ENCODE peak calls at places on chromosomes 4 and X, in ten cellular contexts. Y is ovary, E is breast epithelium, A is A549, B is body of pancreas, K is heart left ventricle, N is right lobe of liver, M is uterus, Q is upper lobe of left lung, J is thyroid gland. U is an unnamed sample.

GRCh38 chrX:18789916-18790315 is 82.5 kb downstream of the PPEF1 start:
- DNase-seq in J (no peak), E (no peak), A (no peak), B (no peak), Y (no peak), K (no peak), N (no peak), Q (no peak), M (no peak), U (no peak)

GRCh38 chrX:45954026-45954425 is 591.2 kb downstream of the ZNF674 start:
- DNase-seq in K (no peak), J (no peak), A (no peak), E (no peak), B (no peak), Q (no peak), N (no peak), M (no peak), Y (no peak), U (no peak)

GRCh38 chrX:65196758-65197371 is 220.6 kb upstream of the ZC4H2 start:
- DNase-seq in M (no peak), N (peak; percentile 79), Q (peak; percentile 26), E (no peak), J (peak; percentile 4), A (peak; percentile 8), B (peak; percentile 36), Y (no peak), K (no peak), U (peak; percentile 16)

GRCh38 chr4:88820723-88821368 is 123.2 kb upstream of the NAP1L5 start:
- DNase-seq in A (no peak), E (no peak), K (no peak), J (no peak), N (no peak), M (no peak), Y (no peak), Q (no peak), B (no peak), U (no peak)

GRCh38 chr4:80016506-80016905 is 56.5 kb downstream of the ANTXR2 start:
- DNase-seq in Q (no peak), Y (no peak), K (no peak), N (no peak), A (no peak), B (no peak), M (no peak), J (no peak), E (no peak), U (no peak)

GRCh38 chr4:40713798-40714197 is 36.0 kb upstream of the NSUN7 start:
- DNase-seq in K (no peak), Y (no peak), A (no peak), J (no peak), Q (no peak), B (no peak), M (no peak), E (no peak), N (no peak), U (no peak)

GRCh38 chr4:123750044-123750443 is 353.4 kb downstream of the SPRY1 start:
- DNase-seq in A (no peak), Y (no peak), Q (no peak), M (no peak), E (no peak), J (no peak), B (no peak), K (no peak), N (no peak), U (no peak)

GRCh38 chr4:145307120-145307519 is 126.7 kb upstream of the OTUD4 start:
- DNase-seq in E (no peak), A (no peak), K (no peak), Y (no peak), N (no peak), M (no peak), J (no peak), Q (no peak), B (peak; percentile 40), U (no peak)

GRCh38 chr4:78776729-78777555 is 792 bp downstream of the BMP2K start:
- DNase-seq in J (peak; percentile 48), Y (peak; percentile 25), K (peak; percentile 51), E (peak; percentile 25), N (peak; percentile 66), B (peak; percentile 63), A (peak; percentile 16), M (peak; percentile 22), Q (peak; percentile 65), U (peak; percentile 10)

GRCh38 chr4:182842991-182843390 is 74.2 kb downstream of the DCTD start:
- DNase-seq in Y (no peak), K (no peak), J (no peak), M (no peak), N (no peak), Q (no peak), B (no peak), E (no peak), A (no peak), U (no peak)

GRCh38 chr4:182837831-182838230 is 79.4 kb downstream of the DCTD start:
- DNase-seq in Y (no peak), E (no peak), A (no peak), K (no peak), J (no peak), N (no peak), M (no peak), Q (no peak), B (no peak), U (no peak)

GRCh38 chr4:182842104-182842600 is 75.0 kb downstream of the DCTD start:
- DNase-seq in A (no peak), E (no peak), B (no peak), Q (no peak), N (no peak), Y (no peak), J (peak; percentile 22), K (no peak), M (no peak), U (no peak)

GRCh38 chr4:182840108-182840507 is 77.1 kb downstream of the DCTD start:
- DNase-seq in J (no peak), Y (no peak), E (no peak), Q (no peak), M (no peak), B (no peak), N (no peak), K (no peak), A (no peak), U (no peak)

GRCh38 chr4:182839256-182839655 is 77.9 kb downstream of the DCTD start:
- DNase-seq in J (no peak), N (no peak), Q (no peak), E (no peak), B (no peak), A (no peak), K (no peak), Y (no peak), M (no peak), U (no peak)
- H3K27ac ChIP-seq in J (no peak overlapping the region), N (no peak overlapping the region), Q (no peak overlapping the region), E (no peak overlapping the region), B (no peak overlapping the region), A (no peak overlapping the region), K (no peak overlapping the region), Y (no peak overlapping the region), M (no peak overlapping the region), U (no peak overlapping the region)

DNA sequence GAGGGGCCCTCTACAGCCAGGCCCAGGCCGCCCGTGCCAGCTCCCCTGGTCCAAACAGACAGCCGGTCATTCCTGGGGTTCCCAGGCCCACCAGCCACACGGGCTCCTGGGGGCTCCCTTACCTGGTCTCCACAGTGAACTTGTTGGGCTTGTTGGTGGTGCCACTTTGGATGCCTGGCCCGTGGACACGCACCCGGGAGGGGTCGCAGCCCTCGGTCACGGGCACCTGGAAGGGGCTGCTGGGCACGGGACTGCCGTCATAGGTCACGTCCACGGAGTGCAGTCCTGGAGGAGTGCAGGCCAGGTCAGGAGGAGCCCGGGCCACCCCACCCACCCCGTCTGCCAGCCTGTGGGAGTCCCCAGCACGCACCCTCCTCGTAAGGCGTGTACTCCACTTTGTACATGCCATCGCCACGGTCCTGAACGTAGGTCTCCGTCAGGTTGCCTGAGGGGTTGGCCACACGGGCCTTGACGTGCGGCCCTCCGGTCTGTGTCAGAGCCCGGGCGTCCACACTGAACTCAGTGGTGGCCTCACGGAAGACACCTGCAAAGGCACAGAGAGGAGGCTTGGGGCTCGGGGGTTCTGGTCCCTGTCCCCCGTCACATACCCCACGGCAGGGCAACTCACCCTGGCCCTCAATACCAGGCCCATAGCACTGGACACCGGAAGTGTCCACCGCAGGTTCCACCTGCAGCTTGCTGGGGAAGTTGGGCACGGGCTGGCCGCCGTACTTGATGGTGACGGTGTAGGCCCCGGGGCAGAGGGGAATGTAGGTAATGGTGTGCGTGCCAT is 14.9 kb downstream of the FLNA start:
- DNase-seq in B (no peak), A (no peak), Y (no peak), K (no peak), M (no peak), Q (no peak), J (no peak), N (no peak), E (no peak), U (no peak)
- H3K9me3 ChIP-seq in B (no peaks in the 10 kb centered on the region), A (no peaks in the 10 kb centered on the region), Y (no peaks in the 10 kb centered on the region), K (no peaks in the 10 kb centered on the region), M (no peaks in the 10 kb centered on the region), Q (no peaks in the 10 kb centered on the region), J (no peaks in the 10 kb centered on the region), N (no peaks in the 10 kb centered on the region), E (no peaks in the 10 kb centered on the region), U (no peaks in the 10 kb centered on the region)

DNA sequence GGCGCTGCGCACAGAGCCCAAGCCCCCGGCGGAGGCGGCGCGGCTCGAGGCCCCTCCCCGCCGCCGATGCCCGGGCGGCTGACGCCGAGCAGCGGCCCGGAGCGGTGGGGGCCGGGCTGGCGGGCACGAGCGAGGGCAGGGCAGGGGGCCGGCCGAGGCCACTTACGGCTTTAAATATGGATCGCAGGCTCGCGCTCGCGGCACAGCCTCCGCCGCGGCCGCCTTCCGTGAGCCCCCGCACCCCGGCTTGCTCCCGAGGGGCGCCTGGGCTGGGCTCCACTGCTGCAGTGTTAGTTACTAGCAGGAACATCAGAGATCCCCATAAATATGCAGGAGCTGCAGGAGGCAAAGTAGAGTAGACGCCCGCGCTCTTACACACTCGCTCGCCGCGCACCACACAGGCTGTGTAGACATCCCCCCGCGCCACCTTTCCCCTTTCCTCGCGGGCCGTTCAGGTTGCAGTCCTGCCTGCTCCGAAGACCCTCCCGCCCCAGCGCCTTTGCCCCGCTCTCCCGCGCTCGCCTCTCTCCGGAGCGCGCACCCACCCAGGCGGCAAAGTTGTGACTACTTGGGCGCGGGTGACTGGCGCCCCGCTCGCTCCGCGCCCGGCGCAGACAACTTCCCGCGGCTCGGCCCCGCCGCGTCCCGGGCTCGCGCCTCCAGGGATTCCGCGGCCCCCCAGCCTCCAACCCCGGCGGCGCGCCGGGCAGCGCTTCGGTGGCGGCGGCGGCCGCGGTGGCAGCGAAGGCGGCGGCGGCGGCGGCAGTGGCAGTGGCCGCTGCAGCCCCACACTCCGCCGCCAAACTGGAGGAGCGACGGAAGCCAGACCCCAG is 152.0 kb upstream of the SLC4A4 start:
- DNase-seq in K (peak; percentile 75), A (peak; percentile 33), J (peak; percentile 80), M (no peak), B (no peak), N (peak; percentile 84), Q (peak; percentile 71), Y (peak; percentile 20), E (no peak), U (peak; percentile 67)
- TF ChIP-seq POLR2A in K (peak; percentile 59), A (peak; percentile 26), J (peak; percentile 95), M (no peak), B (peak; percentile 86), N (peak; percentile 82), Q (no peak), Y (no peak), E (no peak), U (peak; percentile 80)

DNA sequence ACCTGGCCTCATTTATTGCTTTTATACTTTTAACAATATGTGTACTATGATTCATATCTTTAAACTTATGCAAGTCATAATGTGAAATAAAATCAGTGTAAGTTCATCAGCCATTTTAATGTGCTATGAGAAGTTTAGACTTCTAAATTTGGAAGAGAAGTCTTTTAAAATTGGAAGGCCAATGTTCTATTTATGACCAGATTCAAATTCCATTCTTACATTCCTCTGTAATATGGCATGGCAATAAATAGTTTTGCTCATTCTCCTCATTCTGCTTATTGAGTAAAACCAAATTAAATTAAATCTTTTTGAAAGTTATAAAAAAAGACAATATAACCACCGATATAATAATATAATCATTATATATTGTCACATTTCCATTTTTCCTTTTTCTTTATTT is 126.2 kb downstream of the SORBS2 start:
- DNase-seq in Q (no peak), K (no peak), A (no peak), N (no peak), J (no peak), B (no peak), M (no peak), E (no peak), Y (no peak), U (no peak)
- H3K27ac ChIP-seq in Q (no peak overlapping the region), K (peak overlapping the region; percentile 43), A (no peak overlapping the region), N (no peak overlapping the region), J (no peak overlapping the region), B (no peak overlapping the region), M (no peak overlapping the region), E (no peak overlapping the region), Y (no peak overlapping the region), U (no peak overlapping the region)

U was measured in prostate gland.